ENCODE peak calls at places on chromosomes 13 and 19, in four cellular contexts. Q is esophagus squamous epithelium, R is testis, H is Peyer's patch. D is an unnamed sample.
A peak's percentile ranks its signal among the peaks of the same experiment; 100 is the strongest.

GRCh38 chr19:10654610-10655456 is 687 bp downstream of the ILF3 start:
- DNase-seq in H (peak; percentile 43), R (peak; percentile 62), Q (no peak), D (no peak)

GRCh38 chr13:77595166-77595810 is 59.8 kb downstream of the SCEL start:
- DNase-seq in R (no peak), Q (no peak), H (no peak), D (no peak)

GRCh38 chr13:32415019-32415418 is 12.9 kb downstream of the N4BP2L1 start:
- DNase-seq in Q (no peak), R (no peak), H (no peak), D (no peak)

GRCh38 chr19:12052571-12053169 is at the start of gene ZNF878:
- DNase-seq in H (peak; percentile 82), Q (no peak), R (peak; percentile 95), D (peak; percentile 89)

GRCh38 chr13:103062079-103062478 is 4.1 kb downstream of the SLC10A2 start:
- DNase-seq in Q (no peak), H (no peak), R (no peak), D (no peak)

GRCh38 chr13:36965767-36966166 is 33.4 kb downstream of the ALG5 start:
- DNase-seq in R (no peak), H (no peak), Q (no peak), D (no peak)

GRCh38 chr19:13122980-13123957 is 5.2 kb downstream of the NACC1 start:
- DNase-seq in Q (no peak), R (no peak), H (no peak), D (no peak)

GRCh38 chr13:109479991-109480696 is 306.2 kb downstream of the IRS2 start:
- DNase-seq in R (peak; percentile 69), H (no peak), Q (no peak), D (no peak)

GRCh38 chr13:82961757-82962156 is 920.5 kb downstream of the SLITRK1 start:
- DNase-seq in R (no peak), H (no peak), Q (no peak), D (no peak)

GRCh38 chr19:29811125-29812079 is at the start of gene CCNE1:
- DNase-seq in R (peak; percentile 94), H (peak; percentile 94), Q (peak; percentile 32), D (peak; percentile 100)

GRCh38 chr19:48398329-48399235 is 5.1 kb downstream of the GRIN2D start:
- DNase-seq in R (peak; percentile 92), Q (no peak), H (peak; percentile 78), D (peak; percentile 74)

GRCh38 chr19:40266111-40266510 is 19.0 kb downstream of the AKT2 start:
- DNase-seq in H (no peak), Q (no peak), R (peak; percentile 60), D (no peak)

GRCh38 chr13:33279898-33280549 is 5.5 kb downstream of the STARD13 start:
- DNase-seq in Q (no peak), R (no peak), H (no peak), D (no peak)

GRCh38 chr19:12695997-12696365 is 450 bp downstream of the FBXW9 start:
- DNase-seq in Q (no peak), R (no peak), H (no peak), D (peak; percentile 86)

GRCh38 chr13:48319458-48320395 is 16.2 kb downstream of the RB1 start:
- DNase-seq in R (no peak), Q (no peak), H (no peak), D (peak; percentile 75)

GRCh38 chr13:43261018-43261417 is 237.6 kb downstream of the DNAJC15 start:
- DNase-seq in R (no peak), Q (no peak), H (no peak), D (no peak)

GRCh38 chr19:31348416-31349159 is 648 bp downstream of the TSHZ3 start:
- DNase-seq in Q (no peak), R (peak; percentile 38), H (no peak), D (no peak)

GRCh38 chr13:108428691-108429090 is 159.2 kb downstream of the TNFSF13B start:
- DNase-seq in Q (no peak), H (no peak), R (no peak), D (no peak)

GRCh38 chr13:110162053-110162452 is 144.9 kb downstream of the COL4A1 start:
- DNase-seq in Q (no peak), R (no peak), H (no peak), D (no peak)

GRCh38 chr13:94431987-94432386 is 47.5 kb downstream of the DCT start:
- DNase-seq in H (no peak), Q (no peak), R (no peak), D (no peak)

GRCh38 chr13:48222358-48223015 is 10.5 kb upstream of the ITM2B start:
- DNase-seq in R (no peak), H (no peak), Q (no peak), D (no peak)

GRCh38 chr13:110779046-110779445 is 65.5 kb downstream of the ING1 start:
- DNase-seq in Q (no peak), R (no peak), H (no peak), D (no peak)

GRCh38 chr13:26721251-26721939 is 39.2 kb downstream of the GPR12 start:
- DNase-seq in Q (no peak), R (no peak), H (peak; percentile 35), D (no peak)

GRCh38 chr19:16739546-16739945 is 19.9 kb downstream of the NWD1 start:
- DNase-seq in R (no peak), H (no peak), Q (no peak), D (no peak)

GRCh38 chr13:24858953-24859352 is 95.0 kb downstream of the RNF17 start:
- DNase-seq in H (no peak), R (no peak), Q (no peak), D (no peak)

GRCh38 chr19:43700368-43701015 is 15.4 kb upstream of the IRGC start:
- DNase-seq in H (no peak), R (peak; percentile 34), Q (no peak), D (peak; percentile 51)

GRCh38 chr19:29029271-29029670 is 183.7 kb downstream of the UQCRFS1 start:
- DNase-seq in H (no peak), Q (no peak), R (no peak), D (no peak)

GRCh38 chr19:55484571-55485438 is at the start of gene NAT14:
- DNase-seq in Q (no peak), H (peak; percentile 48), R (peak; percentile 69), D (peak; percentile 94)

GRCh38 chr19:41705393-41706174 is 2.8 kb upstream of the CEACAM5 start:
- DNase-seq in Q (no peak), R (peak; percentile 21), H (no peak), D (no peak)

GRCh38 chr13:45537506-45537905 is 72.8 kb downstream of the COG3 start:
- DNase-seq in H (no peak), R (no peak), Q (no peak), D (no peak)

GRCh38 chr13:37216340-37216739 is 110.9 kb upstream of the CSNK1A1L start:
- DNase-seq in R (no peak), H (no peak), Q (no peak), D (no peak)

GRCh38 chr19:30924670-30925069 is 424.6 kb downstream of the TSHZ3 start:
- DNase-seq in Q (no peak), R (peak; percentile 56), H (no peak), D (no peak)

GRCh38 chr13:99559560-99559959 is 58.3 kb downstream of the TM9SF2 start:
- DNase-seq in H (no peak), Q (no peak), R (no peak), D (no peak)

GRCh38 chr19:1240925-1241324 is 626 bp upstream of the ATP5F1D start:
- DNase-seq in Q (no peak), R (no peak), H (no peak), D (peak; percentile 62)

DNA sequence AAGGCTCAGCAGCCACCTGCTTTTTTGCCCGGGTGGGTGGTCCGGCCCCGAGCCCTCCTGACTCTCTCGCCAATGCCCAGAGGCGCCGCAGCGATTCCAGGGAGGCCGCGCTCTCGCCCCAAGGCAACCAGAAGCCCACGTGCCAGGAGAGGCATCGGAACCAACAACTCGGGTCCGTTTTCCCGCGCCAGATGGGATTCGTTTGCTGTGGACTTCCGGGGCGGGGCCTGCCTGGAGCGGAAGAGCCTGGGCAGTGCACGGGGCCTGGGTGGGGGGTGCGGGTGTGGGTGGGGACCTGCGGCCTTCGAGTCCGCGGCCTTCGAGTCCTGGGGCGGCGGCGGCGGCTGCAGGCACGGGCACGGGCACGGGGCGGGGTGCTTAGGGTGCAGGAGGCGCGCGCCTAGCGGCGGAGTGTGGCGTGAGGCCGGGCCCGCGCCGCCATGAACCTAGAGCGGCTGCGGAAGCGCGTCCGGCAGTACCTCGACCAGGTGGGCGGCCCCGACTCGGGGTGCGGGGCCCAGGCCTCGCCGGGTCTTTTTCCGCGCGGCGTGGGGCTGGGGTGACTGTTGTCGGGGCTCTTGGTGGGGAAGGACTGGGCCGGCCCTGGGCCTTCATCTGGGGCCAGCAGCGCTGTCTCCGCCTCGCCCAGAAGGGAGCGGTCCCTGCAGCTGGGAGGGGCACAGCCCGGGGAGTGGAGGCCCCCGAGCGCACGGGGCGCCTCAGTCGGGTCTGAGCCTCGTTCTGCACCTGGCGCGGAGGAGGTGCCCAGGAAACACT is at the start of gene CDC16:
- DNase-seq in R (peak; percentile 96), H (peak; percentile 90), Q (peak; percentile 57), D (peak; percentile 95)
- TF ChIP-seq POLR2A in R (no peak), H (peak; percentile 47), Q (peak; percentile 63), D (peak; percentile 36)

GRCh38 chr13:51585234-51585672 is 991 bp downstream of the WDFY2 start:
- DNase-seq in H (no peak), Q (no peak), R (peak; percentile 40), D (no peak)

GRCh38 chr13:51583469-51583874 is 790 bp upstream of the WDFY2 start:
- DNase-seq in R (no peak), Q (no peak), H (no peak), D (no peak)

GRCh38 chr13:51585696-51586095 is 1.4 kb downstream of the WDFY2 start:
- DNase-seq in H (no peak), Q (no peak), R (no peak), D (no peak)

GRCh38 chr13:51584731-51585191 is 499 bp downstream of the WDFY2 start:
- DNase-seq in H (peak; percentile 61), Q (peak; percentile 69), R (peak; percentile 39), D (peak; percentile 63)

DNA sequence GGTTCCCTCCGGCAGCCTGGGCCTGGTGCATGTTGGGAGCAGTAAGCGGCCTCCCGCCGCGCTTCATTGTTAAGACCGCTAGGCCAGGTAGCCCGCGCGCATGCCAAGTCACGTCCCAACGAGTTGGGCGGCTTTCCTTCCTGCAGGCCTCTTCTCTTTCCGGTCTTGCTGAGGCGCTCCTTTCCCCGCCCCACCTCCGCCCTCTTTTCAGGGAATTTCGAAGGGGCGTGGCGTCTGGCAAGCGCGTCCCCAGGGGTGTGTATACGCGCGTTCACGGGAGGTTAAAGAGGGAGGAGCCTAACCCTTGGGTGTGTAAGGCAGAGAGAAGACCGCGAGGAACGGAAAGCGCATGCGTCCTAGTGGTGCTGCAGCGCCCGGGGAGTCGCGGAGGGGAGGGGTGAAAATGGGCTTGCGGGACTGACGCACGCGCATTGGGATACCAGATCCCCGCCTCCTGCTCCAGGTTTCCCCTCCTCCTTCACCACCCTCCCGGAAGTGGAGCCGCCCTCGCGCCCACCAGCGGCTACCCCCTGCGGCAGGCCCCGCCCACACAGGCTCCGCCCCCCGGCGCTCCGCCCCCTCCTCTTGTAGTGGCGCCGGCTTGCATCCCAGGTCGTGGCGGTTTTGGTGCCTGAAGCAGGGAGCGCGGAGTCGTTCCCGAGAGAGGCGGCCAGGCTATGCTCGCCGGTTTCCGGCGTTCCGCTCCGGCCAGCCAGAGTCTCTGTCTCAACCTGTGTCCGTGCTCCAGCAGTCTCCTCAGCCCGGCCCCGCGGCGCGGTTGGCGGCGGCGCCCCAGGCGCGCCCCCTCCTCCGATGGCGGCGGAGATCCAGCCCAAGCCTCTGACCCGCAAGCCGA is at the start of gene WDFY2:
- DNase-seq in H (peak; percentile 100), R (peak; percentile 100), Q (peak; percentile 100), D (peak; percentile 100)
- TF ChIP-seq POLR2A in H (peak; percentile 72), R (peak; percentile 86), Q (peak; percentile 91), D (peak; percentile 94)

GRCh38 chr13:72757792-72758535 is 23.7 kb downstream of the DIS3 start:
- DNase-seq in Q (no peak), H (no peak), R (no peak), D (no peak)
- TF ChIP-seq POLR2A in Q (no peak), H (no peak), R (no peak), D (no peak)

GRCh38 chr13:75797719-75798118 is 161.6 kb downstream of the LMO7 start:
- DNase-seq in R (no peak), Q (no peak), H (no peak), D (no peak)
- TF ChIP-seq POLR2A in R (no peak), Q (no peak), H (no peak), D (no peak)